ENCODE peak calls at places on chromosomes 4 and X, in nine cellular contexts. A is heart right ventricle, F is mammary epithelial cell, O is GM23338, N is IMR-90, L is aorta, U is left ventricle myocardium inferior, R is pancreas, X is PC-9. T is an unnamed sample. For H3K36me3, the result is how much of the 10 kb centered on the place peaks cover.

GRCh38 chr4:13088726-13089658 is 395.1 kb downstream of the RAB28 start:
- DNase-seq in A (no peak), F (no peak), O (no peak), N (no peak), L (no peak), U (no peak), R (no peak), X (no peak), T (no peak)

GRCh38 chrX:45801554-45801953 is 600.9 kb upstream of the DIPK2B start:
- DNase-seq in A (no peak), F (peak), O (peak), N (peak), L (no peak), U (no peak), R (no peak), X (no peak), T (no peak)

GRCh38 chr4:164138521-164138920 is 615.4 kb upstream of the SMIM31 start:
- DNase-seq in A (no peak), F (peak), O (no peak), N (no peak), L (no peak), U (no peak), R (no peak), X (no peak), T (no peak)

GRCh38 chrX:151552721-151553120 is 10.8 kb upstream of the PASD1 start:
- DNase-seq in A (no peak), F (no peak), O (no peak), N (no peak), L (no peak), U (no peak), R (no peak), X (no peak), T (no peak)

GRCh38 chr4:42123071-42123644 is 29.3 kb downstream of the BEND4 start:
- DNase-seq in A (no peak), F (no peak), O (no peak), N (no peak), L (no peak), U (no peak), R (no peak), X (no peak), T (no peak)

GRCh38 chr4:23782778-23783455 is 106.9 kb downstream of the PPARGC1A start:
- DNase-seq in A (no peak), F (no peak), O (no peak), N (no peak), L (no peak), U (no peak), R (no peak), X (no peak), T (no peak)

GRCh38 chr4:122309988-122310626 is 68.7 kb upstream of the ADAD1 start:
- DNase-seq in A (no peak), F (no peak), O (peak), N (peak), L (no peak), U (no peak), R (no peak), X (no peak), T (no peak)

GRCh38 chrX:34585561-34585960 is 71.5 kb downstream of the TMEM47 start:
- DNase-seq in A (no peak), F (no peak), O (no peak), N (no peak), L (no peak), U (no peak), R (no peak), X (no peak), T (no peak)

GRCh38 chrX:129540068-129540653 is at the start of gene OCRL:
- DNase-seq in A (peak), F (peak), O (peak), N (peak), L (peak), U (peak), R (peak), X (peak), T (peak)

GRCh38 chr4:176830971-176831370 is 38.2 kb upstream of the VEGFC start:
- DNase-seq in A (no peak), F (no peak), O (no peak), N (peak), L (no peak), U (no peak), R (no peak), X (no peak), T (no peak)

GRCh38 chr4:10055871-10056270 is 34.6 kb upstream of the SLC2A9 start:
- DNase-seq in A (no peak), F (no peak), O (no peak), N (peak), L (no peak), U (no peak), R (no peak), X (no peak), T (no peak)

GRCh38 chr4:75514949-75515612 is 808 bp downstream of the THAP6 start:
- DNase-seq in A (no peak), F (peak), O (no peak), N (no peak), L (no peak), U (no peak), R (no peak), X (no peak), T (no peak)

GRCh38 chr4:75513529-75514130 is 573 bp downstream of the RCHY1 start:
- DNase-seq in A (no peak), F (no peak), O (no peak), N (peak), L (no peak), U (no peak), R (no peak), X (no peak), T (no peak)

GRCh38 chr4:75512336-75513211 is 1.6 kb downstream of the RCHY1 start:
- DNase-seq in A (no peak), F (peak), O (no peak), N (peak), L (no peak), U (no peak), R (no peak), X (no peak), T (no peak)

GRCh38 chr4:75516144-75516543 is 1.9 kb downstream of the THAP6 start:
- DNase-seq in A (no peak), F (no peak), O (no peak), N (no peak), L (no peak), U (no peak), R (no peak), X (no peak), T (no peak)

GRCh38 chr4:75514131-75514948 is at the start of the genes RCHY1 and THAP6:
- DNase-seq in A (peak), F (peak), O (peak), N (peak), L (peak), U (peak), R (peak), X (peak), T (peak)
- H3K36me3 ChIP-seq in A (under half), F (under half), O (under half), N (under half), L (under half), U (under half), R (under half), X (under half), T (under half)

DNA sequence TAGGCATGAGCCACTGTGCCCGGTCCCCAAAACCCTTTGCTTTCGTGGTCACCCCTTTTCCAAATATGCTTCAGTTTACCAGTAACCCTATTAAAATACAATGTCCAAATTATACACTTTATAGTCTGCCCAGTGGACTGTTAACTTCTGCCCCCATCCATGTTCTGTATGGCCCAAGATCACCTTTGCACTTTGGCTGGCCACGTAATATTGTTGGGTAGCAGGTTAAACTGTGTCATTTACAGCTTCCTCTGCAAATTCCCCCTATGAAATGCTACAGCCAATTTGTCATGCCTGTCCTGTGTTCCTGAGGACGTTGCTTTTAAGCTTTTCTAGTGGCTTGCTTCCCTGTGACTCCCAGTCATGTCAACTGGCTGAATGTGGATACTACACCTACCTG is 101.1 kb upstream of the IL13RA1 start:
- DNase-seq in A (no peak), F (no peak), O (no peak), N (no peak), L (no peak), U (no peak), R (no peak), X (no peak), T (no peak)
- H3K4me3 ChIP-seq in A (no peak), F (no peak), O (no peak), N (no peak), L (no peak), U (no peak), R (no peak), X (no peak), T (no peak)

GRCh38 chrX:136190038-136190437 is 42.7 kb downstream of the FHL1 start:
- DNase-seq in A (no peak), F (no peak), O (no peak), N (no peak), L (no peak), U (no peak), R (no peak), X (no peak), T (no peak)
- H3K27ac ChIP-seq in A (peak), F (no peak), O (no peak), N (no peak), L (peak), U (peak), R (no peak), X (no peak), T (peak)

DNA sequence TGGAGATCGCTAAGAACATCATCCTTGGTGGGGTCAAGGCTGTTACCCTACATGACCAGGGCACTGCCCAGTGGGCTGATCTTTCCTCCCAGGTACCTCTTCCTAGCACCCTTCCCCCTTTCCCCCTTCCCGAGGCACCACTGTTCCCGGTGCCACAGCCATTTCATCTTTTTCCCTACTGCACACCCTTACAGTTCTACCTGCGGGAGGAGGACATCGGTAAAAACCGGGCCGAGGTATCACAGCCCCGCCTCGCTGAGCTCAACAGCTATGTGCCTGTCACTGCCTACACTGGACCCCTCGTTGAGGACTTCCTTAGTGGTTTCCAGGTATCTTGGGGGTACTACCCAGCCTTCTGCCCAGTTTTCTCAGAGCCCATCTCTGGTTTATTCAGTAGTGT is 5.7 kb downstream of the UBA1 start:
- DNase-seq in A (no peak), F (no peak), O (no peak), N (no peak), L (no peak), U (no peak), R (no peak), X (no peak), T (no peak)
- H3K36me3 ChIP-seq in A (under half), F (under half), O (under half), N (half or more), L (under half), U (half or more), R (under half), X (under half), T (half or more)

DNA sequence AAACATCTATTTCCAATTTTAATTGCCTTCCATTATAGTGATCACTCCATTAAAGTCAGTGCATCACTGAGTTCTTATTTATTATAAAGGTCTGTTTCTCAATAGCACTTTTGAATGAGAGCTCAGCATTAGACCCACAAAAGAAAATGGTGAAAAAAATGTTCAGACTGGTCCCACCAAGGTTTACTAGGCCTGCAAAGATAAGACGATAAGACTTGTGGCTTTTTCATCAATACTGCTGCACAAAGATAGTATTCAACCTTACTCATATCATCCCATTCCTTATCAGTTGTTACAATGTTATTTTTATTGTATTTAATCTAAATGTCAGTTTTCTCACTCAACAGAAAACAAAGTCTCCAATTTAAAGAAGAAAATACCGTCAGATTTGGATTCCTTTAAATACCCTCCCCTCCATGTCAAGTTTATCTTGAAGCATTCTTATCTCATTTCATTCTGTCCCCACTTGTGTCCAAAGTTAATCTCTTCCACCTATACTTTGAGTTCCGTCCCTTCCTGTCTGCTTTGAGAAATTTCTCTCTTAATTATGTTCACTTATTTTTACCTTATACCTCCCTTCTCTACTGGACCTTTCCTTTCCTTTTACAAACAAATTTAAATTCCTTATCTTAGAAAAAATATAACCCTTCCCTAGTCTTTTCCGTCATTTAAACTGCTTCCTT is 140.0 kb downstream of the GASK1B start:
- DNase-seq in A (no peak), F (no peak), O (no peak), N (no peak), L (no peak), U (no peak), R (no peak), X (no peak), T (no peak)
- H3K4me3 ChIP-seq in A (no peak), F (no peak), O (no peak), N (no peak), L (no peak), U (no peak), R (peak), X (no peak), T (no peak)